ENCODE peak calls at places on chromosomes 6 and 20, in nine cellular contexts. L is GM04503; E is mesendoderm; W is GM04504; M is CD4-positive, alpha-beta memory T cell; V is HEK293T; F is germinal center; B is astrocyte of the hippocampus; O is amygdala. N is an unnamed sample.

GRCh38 chr20:4161447-4162251 is 146.3 kb upstream of the RNF24 start:
- DNase-seq in F (no peak), M (no peak), O (no peak), L (no peak), W (no peak), B (no peak), V (no peak), E (no peak), N (no peak)

GRCh38 chr6:144749263-144749662 is 464.1 kb downstream of the UTRN start:
- DNase-seq in M (no peak), V (no peak), F (no peak), L (no peak), E (no peak), W (no peak), B (no peak), O (no peak), N (no peak)

GRCh38 chr6:11065436-11066202 is 21.5 kb upstream of the ELOVL2 start:
- DNase-seq in E (no peak), W (no peak), O (no peak), V (no peak), F (no peak), B (no peak), L (no peak), M (no peak), N (no peak)

GRCh38 chr20:23783447-23783846 is 32.7 kb upstream of the CST1 start:
- DNase-seq in O (no peak), L (no peak), E (no peak), W (no peak), B (no peak), V (no peak), F (no peak), M (no peak), N (no peak)

GRCh38 chr6:90008908-90009501 is 114.7 kb downstream of the GJA10 start:
- DNase-seq in V (no peak), M (no peak), F (no peak), E (no peak), B (peak), O (no peak), W (no peak), L (no peak), N (no peak)

GRCh38 chr20:37602634-37603033 is 75.0 kb upstream of the BLCAP start:
- DNase-seq in O (no peak), L (no peak), V (no peak), M (no peak), W (no peak), B (no peak), E (no peak), F (no peak), N (no peak)

GRCh38 chr6:13764996-13765395 is 49.4 kb downstream of the MCUR1 start:
- DNase-seq in F (peak), V (no peak), B (no peak), M (no peak), L (no peak), E (no peak), O (no peak), W (no peak), N (no peak)

GRCh38 chr20:17680128-17680835 is 1.8 kb downstream of the RRBP1 start:
- DNase-seq in E (peak), M (no peak), W (peak), F (no peak), O (no peak), L (peak), V (peak), B (peak), N (peak)

GRCh38 chr6:21914121-21914973 is 320.8 kb downstream of the SOX4 start:
- DNase-seq in V (peak), M (peak), W (no peak), E (no peak), L (no peak), F (no peak), O (no peak), B (peak), N (no peak)

GRCh38 chr6:90413867-90414266 is 117.2 kb upstream of the BACH2 start:
- DNase-seq in V (no peak), O (no peak), F (peak), L (no peak), W (no peak), M (peak), E (peak), B (peak), N (no peak)

GRCh38 chr20:62523473-62524203 is 47.8 kb upstream of the GATA5 start:
- DNase-seq in V (no peak), L (no peak), W (no peak), B (no peak), O (no peak), E (peak), M (no peak), F (no peak), N (no peak)

GRCh38 chr6:57123111-57123510 is 33.1 kb downstream of the ZNF451 start:
- DNase-seq in M (no peak), V (no peak), O (no peak), E (no peak), W (no peak), L (no peak), F (no peak), B (no peak), N (no peak)

N was measured in caudate nucleus.